ENCODE peak calls at places on chromosome 5, in six cellular contexts. O, J, I, P, Z and L are unnamed samples.

GRCh38 chr5:72598461-72599433 is 91.5 kb upstream of the ZNF366 start:
- DNase-seq in P (no peak), O (no peak), I (peak), J (peak), Z (peak), L (peak)

GRCh38 chr5:72467987-72468386 is 39.2 kb downstream of the ZNF366 start:
- DNase-seq in O (no peak), P (no peak), Z (peak), I (peak), J (no peak), L (peak)

GRCh38 chr5:154373729-154374179 is 72.0 kb upstream of the SAP30L start:
- DNase-seq in I (no peak), P (no peak), O (no peak), Z (no peak), J (no peak), L (no peak)

GRCh38 chr5:107538331-107539162 is 132.2 kb downstream of the EFNA5 start:
- DNase-seq in O (no peak), I (no peak), J (no peak), Z (peak), P (no peak), L (peak)

GRCh38 chr5:124274949-124275348 is 471.5 kb downstream of the ZNF608 start:
- DNase-seq in I (peak), O (no peak), Z (no peak), J (no peak), P (no peak), L (peak)

GRCh38 chr5:143629871-143630658 is 181.9 kb upstream of the HMHB1 start:
- DNase-seq in Z (peak), I (peak), O (no peak), P (no peak), J (peak), L (peak)

GRCh38 chr5:149421834-149422233 is 42.7 kb upstream of the IL17B start:
- DNase-seq in Z (peak), I (peak), J (no peak), P (no peak), O (no peak), L (peak)

GRCh38 chr5:173204185-173204979 is 30.6 kb downstream of the NKX2-5 start:
- DNase-seq in Z (peak), I (peak), P (no peak), O (no peak), J (no peak), L (peak)

GRCh38 chr5:172321593-172321992 is 38.0 kb upstream of the UBTD2 start:
- DNase-seq in O (no peak), Z (no peak), I (no peak), J (no peak), P (no peak), L (no peak)

GRCh38 chr5:163534476-163535172 is 29.2 kb downstream of the MAT2B start:
- DNase-seq in P (peak), I (no peak), J (peak), O (no peak), Z (no peak), L (no peak)

GRCh38 chr5:38936269-38936668 is 90.5 kb downstream of the OSMR start:
- DNase-seq in J (no peak), P (no peak), Z (no peak), I (no peak), O (no peak), L (no peak)

GRCh38 chr5:83082750-83083149 is 5.4 kb downstream of the XRCC4 start:
- DNase-seq in I (no peak), O (no peak), P (no peak), Z (no peak), J (no peak), L (no peak)

GRCh38 chr5:171850354-171850947 is 64.8 kb downstream of the SMIM23 start:
- DNase-seq in J (peak), I (peak), O (peak), Z (no peak), P (peak), L (peak)

GRCh38 chr5:96837303-96837702 is 29.6 kb upstream of the ERAP1 start:
- DNase-seq in P (no peak), J (no peak), I (no peak), O (no peak), Z (no peak), L (no peak)

GRCh38 chr5:160083501-160083900 is 35.7 kb downstream of the PWWP2A start:
- DNase-seq in I (peak), P (no peak), Z (no peak), O (no peak), J (no peak), L (no peak)

GRCh38 chr5:137872476-137872875 is 4.8 kb downstream of the MYOT start:
- DNase-seq in I (no peak), P (no peak), J (no peak), Z (no peak), O (no peak), L (no peak)

GRCh38 chr5:122723606-122724352 is 51.1 kb upstream of the SNX2 start:
- DNase-seq in P (no peak), I (no peak), J (peak), Z (peak), O (no peak), L (no peak)

GRCh38 chr5:39138892-39139291 is 64.7 kb upstream of the RICTOR start:
- DNase-seq in J (no peak), I (peak), Z (peak), P (no peak), O (no peak), L (peak)

GRCh38 chr5:68476854-68477253 is 261.3 kb downstream of the PIK3R1 start:
- DNase-seq in J (peak), P (peak), I (no peak), O (no peak), Z (no peak), L (no peak)

GRCh38 chr5:138636401-138636944 is 61.3 kb upstream of the HSPA9 start:
- DNase-seq in P (no peak), Z (no peak), I (no peak), J (no peak), O (no peak), L (peak)

GRCh38 chr5:155004138-155004744 is 9.3 kb upstream of the KIF4B start:
- DNase-seq in Z (no peak), P (peak), O (no peak), I (peak), J (peak), L (no peak)

GRCh38 chr5:43889238-43889637 is 286.3 kb downstream of the NNT start:
- DNase-seq in O (no peak), I (peak), J (no peak), P (no peak), Z (peak), L (peak)

GRCh38 chr5:68251386-68251785 is 35.8 kb downstream of the PIK3R1 start:
- DNase-seq in O (no peak), P (no peak), J (peak), Z (peak), I (peak), L (no peak)

GRCh38 chr5:170603578-170604565 is 100.1 kb downstream of the KCNIP1 start:
- DNase-seq in Z (peak), I (peak), P (peak), O (peak), J (peak), L (peak)

GRCh38 chr5:67142816-67143215 is 53.8 kb downstream of the CD180 start:
- DNase-seq in I (no peak), Z (no peak), P (no peak), J (no peak), O (no peak), L (no peak)

GRCh38 chr5:94240616-94241287 is 377.7 kb downstream of the KIAA0825 start:
- DNase-seq in I (no peak), J (no peak), Z (peak), O (no peak), P (no peak), L (no peak)

GRCh38 chr5:38783011-38783551 is 62.7 kb upstream of the OSMR start:
- DNase-seq in O (no peak), I (peak), Z (peak), P (no peak), J (peak), L (peak)

GRCh38 chr5:106380736-106381135 is 1290.0 kb downstream of the EFNA5 start:
- DNase-seq in J (no peak), Z (peak), O (no peak), I (peak), P (no peak), L (no peak)

GRCh38 chr5:148186248-148187003 is 16.4 kb upstream of the SPINK6 start:
- DNase-seq in I (peak), O (no peak), Z (peak), P (no peak), J (no peak), L (peak)

GRCh38 chr5:119321569-119322311 is 34.1 kb upstream of the TNFAIP8 start:
- DNase-seq in P (no peak), J (no peak), I (no peak), O (no peak), Z (no peak), L (peak)
- H3K9ac ChIP-seq in P (no peak), J (no peak), I (no peak), O (no peak), Z (no peak), L (no peak)

DNA sequence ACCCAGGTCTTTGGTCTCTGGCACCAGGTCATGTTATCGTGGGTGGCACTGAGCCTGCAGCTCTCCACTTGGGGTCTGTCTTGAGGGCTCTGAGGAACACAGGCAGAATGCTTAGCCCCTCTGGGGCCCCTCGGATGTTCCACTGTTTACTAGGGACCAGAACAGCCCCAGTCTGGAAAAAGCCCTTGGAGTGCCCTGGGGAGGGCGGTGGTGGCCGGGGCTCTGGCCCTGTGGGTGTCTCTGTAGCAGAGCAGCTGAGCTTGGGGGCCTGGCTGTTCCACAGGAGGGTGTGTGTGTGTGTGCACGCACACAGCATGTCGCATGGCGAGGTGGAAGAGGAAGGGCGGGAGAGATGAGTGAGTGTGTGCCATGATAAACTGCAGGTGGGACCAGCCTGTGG is 15.4 kb downstream of the GPRIN1 start:
- DNase-seq in Z (no peak), J (no peak), P (no peak), O (no peak), I (no peak), L (no peak)
- H2AK5ac ChIP-seq in Z (no peak), J (no peak), P (no peak), O (no peak), I (no peak), L (no peak)

DNA sequence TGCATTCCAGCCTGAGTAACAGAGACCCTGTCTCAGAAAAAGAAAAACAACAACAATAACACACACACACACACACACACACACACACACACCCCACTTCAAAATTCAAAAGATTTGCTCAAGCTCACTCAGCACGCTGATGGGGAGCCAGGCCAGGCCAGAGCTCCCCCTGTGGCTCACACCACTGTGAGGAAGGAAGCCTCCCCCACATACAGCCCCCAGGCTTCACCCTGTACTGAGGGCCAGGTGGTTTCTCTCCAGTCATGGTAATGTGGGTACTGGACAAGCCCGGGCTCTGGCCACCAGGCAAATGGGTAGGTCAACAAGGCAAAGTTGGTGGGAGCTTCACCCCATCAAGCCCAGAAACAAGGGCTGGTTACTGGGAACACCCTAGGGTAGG is 19.0 kb downstream of the ATOX1 start:
- DNase-seq in Z (no peak), J (peak), O (no peak), I (no peak), P (no peak), L (no peak)
- H3K9ac ChIP-seq in Z (peak), J (peak), O (no peak), I (peak), P (no peak), L (no peak)

DNA sequence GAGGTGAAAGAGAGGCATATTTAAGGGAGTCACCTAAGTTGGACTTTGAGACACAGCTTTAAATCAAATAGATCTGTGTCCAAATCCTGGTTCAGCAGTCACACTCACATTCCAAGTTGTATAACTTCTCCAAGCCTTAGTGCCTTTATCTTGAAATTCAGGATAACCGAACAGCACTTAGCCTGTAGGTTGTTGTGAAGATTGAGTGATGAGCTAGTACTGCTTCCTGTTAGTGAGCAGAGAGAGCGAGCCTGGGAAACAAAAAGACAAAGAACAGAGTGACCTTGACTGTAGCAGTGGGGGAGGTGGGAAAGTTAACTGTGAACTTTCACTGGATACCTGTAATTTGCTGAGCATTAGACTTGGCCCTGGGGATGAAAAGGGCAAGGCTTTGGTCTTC is 22.4 kb downstream of the MAML1 start:
- DNase-seq in I (peak), Z (no peak), J (peak), O (no peak), P (no peak), L (no peak)
- H2AK5ac ChIP-seq in I (no peak), Z (peak), J (no peak), O (no peak), P (no peak), L (no peak)

DNA sequence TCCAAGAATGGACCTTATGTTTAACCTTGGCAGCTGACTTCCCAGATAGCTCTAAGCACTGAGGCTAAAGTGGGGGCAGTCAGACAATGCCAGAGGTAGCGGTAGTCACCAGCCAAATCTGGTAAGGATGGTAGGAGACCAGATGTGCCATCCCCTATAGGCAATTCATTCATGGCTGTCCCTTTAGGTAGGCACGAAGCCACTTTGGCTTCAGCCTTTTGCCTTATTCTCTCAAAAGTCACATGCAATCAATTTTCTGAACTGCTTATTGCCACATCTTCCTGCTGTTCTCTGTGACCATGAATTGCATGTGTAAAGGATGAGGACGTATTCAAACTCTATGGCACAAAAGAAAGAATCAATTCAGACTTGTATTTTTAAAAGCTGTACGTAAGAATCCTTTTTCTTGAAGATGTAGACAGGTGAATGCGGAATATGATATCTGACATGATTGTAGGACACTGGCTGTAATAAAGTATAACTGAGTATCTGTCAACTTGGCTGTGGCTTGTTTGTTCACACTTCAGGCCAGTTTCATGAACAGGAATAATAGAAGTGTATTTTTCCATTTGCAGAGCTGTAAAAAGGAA is 611.7 kb downstream of the NR2F1-AS1 start:
- DNase-seq in Z (no peak), O (no peak), J (no peak), P (no peak), I (no peak), L (no peak)
- H3K9ac ChIP-seq in Z (no peak), O (no peak), J (no peak), P (no peak), I (no peak), L (no peak)

GRCh38 chr5:33460210-33460609 is 19.4 kb downstream of the TARS1 start:
- DNase-seq in O (no peak), P (no peak), J (no peak), I (no peak), Z (no peak), L (no peak)
- H2AK5ac ChIP-seq in O (no peak), P (no peak), J (no peak), I (no peak), Z (no peak), L (no peak)

GRCh38 chr5:140111859-140112551 is 1.9 kb upstream of the PURA start:
- DNase-seq in Z (no peak), P (no peak), I (no peak), O (no peak), J (no peak), L (no peak)

GRCh38 chr5:140111043-140111858 is 2.7 kb upstream of the PURA start:
- DNase-seq in J (peak), I (no peak), O (no peak), Z (no peak), P (peak), L (no peak)

GRCh38 chr5:140109050-140109817 is 4.7 kb upstream of the PURA start:
- DNase-seq in Z (peak), P (no peak), I (peak), J (peak), O (no peak), L (peak)

GRCh38 chr5:140108093-140109049 is 5.5 kb upstream of the PURA start:
- DNase-seq in Z (no peak), P (peak), I (no peak), J (peak), O (no peak), L (peak)

DNA sequence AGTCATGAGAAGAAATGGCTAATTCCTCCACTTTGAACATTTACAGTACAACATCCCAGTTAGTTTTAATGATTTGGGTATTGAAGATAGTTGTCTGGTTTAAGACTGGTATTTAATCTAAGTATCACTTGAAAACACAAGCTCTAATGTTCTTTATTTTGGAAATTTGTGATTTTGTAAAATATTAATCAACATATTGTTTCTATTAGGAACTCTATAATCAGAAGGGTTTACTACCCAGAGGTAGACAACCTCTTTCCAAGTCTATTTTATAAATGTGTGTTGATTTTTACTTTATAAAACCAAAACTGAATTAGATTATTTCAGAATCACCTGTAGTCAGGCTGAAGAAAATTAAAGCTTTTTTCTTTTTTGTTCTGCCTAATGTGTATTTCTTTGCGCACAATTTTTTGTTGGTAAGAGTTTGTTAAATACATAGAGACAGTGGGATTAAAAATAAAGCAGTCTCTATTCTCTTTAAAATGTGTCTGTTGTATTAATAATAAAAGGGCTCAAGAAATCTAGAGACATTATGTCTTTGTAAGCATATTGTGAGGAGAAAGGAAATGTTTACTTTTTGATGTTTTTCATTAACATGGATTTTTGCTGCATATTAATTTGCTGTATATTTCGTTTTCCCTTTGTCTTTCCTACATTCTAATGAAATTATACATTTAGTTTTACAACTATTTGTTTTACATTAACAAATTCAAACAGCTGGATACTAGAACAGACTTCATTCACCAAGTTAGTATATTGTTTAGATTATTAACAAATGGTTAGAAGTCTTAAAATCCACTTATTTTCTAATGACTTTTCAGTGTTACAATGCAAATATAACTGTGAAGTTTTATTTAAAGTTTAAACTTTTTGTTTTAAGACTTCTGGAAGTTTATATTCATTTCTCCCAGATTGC is 3.8 kb upstream of the PURA start:
- DNase-seq in J (no peak), O (no peak), Z (no peak), P (no peak), I (peak), L (no peak)
- H3K9ac ChIP-seq in J (no peak), O (no peak), Z (no peak), P (no peak), I (peak), L (no peak)